ENCODE peak calls at places on chromosomes 6 and 20, in eight cellular contexts. T is activated naive CD4-positive, alpha-beta T cell; J is anterior cingulate cortex; M is GM18507; C is lower leg skin; L is HS-27A; U is H9; V is T-helper 17 cell. D is an unnamed sample.

GRCh38 chr6:135187372-135187771 is 6.3 kb downstream of the MYB start:
- DNase-seq in T (no peak), L (no peak), U (no peak), V (no peak), C (no peak), M (no peak), J (no peak), D (no peak)

GRCh38 chr6:97849390-97849789 is 566.4 kb upstream of the MMS22L start:
- DNase-seq in M (no peak), J (no peak), V (no peak), U (no peak), L (no peak), T (no peak), C (no peak), D (no peak)

GRCh38 chr6:18253635-18254034 is 10.7 kb downstream of the DEK start:
- DNase-seq in M (no peak), L (no peak), J (no peak), C (no peak), V (no peak), T (no peak), U (no peak), D (no peak)

GRCh38 chr20:41138527-41139226 is 1.3 kb downstream of the PLCG1 start:
- DNase-seq in M (no peak), C (no peak), L (no peak), U (no peak), V (peak), J (no peak), T (no peak), D (peak)

GRCh38 chr6:79048611-79049010 is 29.4 kb downstream of the PHIP start:
- DNase-seq in U (peak), L (no peak), C (no peak), M (no peak), J (no peak), T (no peak), V (no peak), D (no peak)

GRCh38 chr6:11921017-11921438 is 91.1 kb upstream of the HIVEP1 start:
- DNase-seq in T (no peak), J (no peak), C (peak), L (peak), U (peak), V (no peak), M (no peak), D (no peak)

GRCh38 chr20:7015257-7015656 is 247.8 kb downstream of the BMP2 start:
- DNase-seq in U (no peak), V (no peak), L (no peak), T (no peak), J (no peak), C (no peak), M (no peak), D (no peak)

GRCh38 chr6:20631525-20631924 is 97.3 kb downstream of the CDKAL1 start:
- DNase-seq in V (no peak), M (no peak), C (no peak), J (no peak), U (no peak), T (no peak), L (no peak), D (no peak)

GRCh38 chr6:54910326-54910952 is 63.9 kb downstream of the FAM83B start:
- DNase-seq in V (no peak), L (no peak), T (no peak), C (no peak), J (no peak), M (no peak), U (no peak), D (no peak)

GRCh38 chr6:10720229-10720959 is 2.5 kb upstream of the TMEM14C start:
- DNase-seq in M (no peak), V (peak), T (peak), U (no peak), C (no peak), L (no peak), J (no peak), D (no peak)

GRCh38 chr6:72669324-72669723 is 47.5 kb downstream of the KCNQ5 start:
- DNase-seq in M (no peak), T (no peak), C (no peak), L (no peak), J (no peak), V (no peak), U (peak), D (no peak)